ENCODE peak calls at places on chromosomes 1 and 21, in five cellular contexts. D is mammary epithelial cell, N is DND-41, Q is HCT116, B is A673. X is an unnamed sample.

GRCh38 chr1:19325368-19325957 is 13.3 kb downstream of the SLC66A1 start:
- DNase-seq in D (no peak), Q (no peak), B (no peak), N (no peak), X (no peak)

GRCh38 chr1:39859859-39860812 is 23.2 kb downstream of the TRIT1 start:
- DNase-seq in B (no peak), Q (no peak), N (no peak), D (no peak), X (no peak)

GRCh38 chr1:32702599-32703478 is at the start of gene SYNC:
- DNase-seq in Q (no peak), B (no peak), N (no peak), D (no peak), X (no peak)

GRCh38 chr1:234586304-234586703 is 23.7 kb downstream of the IRF2BP2 start:
- DNase-seq in D (no peak), Q (no peak), B (no peak), N (no peak), X (no peak)

GRCh38 chr21:36040389-36040788 is 19.9 kb downstream of the SETD4 start:
- DNase-seq in N (no peak), D (no peak), B (no peak), Q (no peak), X (no peak)

GRCh38 chr1:61436491-61437120 is 288.3 kb downstream of the TM2D1 start:
- DNase-seq in D (no peak), Q (no peak), B (no peak), N (no peak), X (no peak)

GRCh38 chr1:154937051-154937987 is 800 bp upstream of the PMVK start:
- DNase-seq in Q (peak; percentile 93), B (peak; percentile 94), D (peak; percentile 93), N (peak; percentile 86), X (peak; percentile 85)

GRCh38 chr1:148307583-148308185 is 155.6 kb upstream of the NBPF11 start:
- DNase-seq in D (no peak), Q (no peak), N (no peak), B (no peak), X (no peak)

GRCh38 chr21:35428041-35428400 is 378.9 kb upstream of the RUNX1 start:
- DNase-seq in B (no peak), Q (no peak), D (no peak), N (no peak), X (no peak)

GRCh38 chr1:1947493-1947892 is 28.4 kb upstream of the TMEM52 start:
- DNase-seq in N (no peak), D (no peak), B (no peak), Q (no peak), X (no peak)

GRCh38 chr1:178133291-178133989 is 39.5 kb downstream of the RASAL2 start:
- DNase-seq in Q (no peak), N (no peak), B (no peak), D (no peak), X (no peak)

DNA sequence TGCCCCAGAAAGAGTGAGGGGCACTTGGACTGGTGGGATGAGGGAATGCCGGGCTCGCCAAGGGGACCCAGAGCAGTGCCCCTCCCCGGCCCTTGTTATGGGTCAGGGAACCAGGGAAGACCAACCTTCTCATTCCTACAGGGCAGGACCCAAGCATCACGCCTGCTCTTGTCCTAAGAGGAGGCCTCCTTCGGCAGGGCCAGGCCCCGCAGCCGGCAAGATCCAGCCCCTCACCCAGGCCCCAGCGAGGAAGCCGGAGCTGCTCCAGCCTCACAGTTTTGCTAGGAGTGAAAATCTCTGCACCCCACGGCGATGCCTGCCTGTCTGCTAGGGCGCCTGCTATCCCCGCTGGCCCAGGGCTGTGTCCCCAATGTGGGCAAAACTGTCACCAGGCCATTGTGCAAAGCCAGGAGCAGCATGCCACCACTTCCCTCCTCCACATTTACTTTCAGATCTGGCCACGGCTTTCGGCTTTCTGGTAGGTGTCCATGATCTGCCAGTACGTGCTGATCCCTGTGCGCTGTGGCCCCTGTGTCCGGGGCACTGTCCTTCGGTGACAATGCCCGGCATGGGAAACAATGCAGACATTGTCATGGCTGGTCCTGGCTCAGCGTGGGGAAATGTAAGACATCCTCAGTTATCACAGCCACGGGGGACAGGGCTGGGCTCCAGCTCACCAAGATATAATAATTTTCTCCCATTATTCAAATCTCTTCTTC is 9.6 kb downstream of the ACTRT2 start:
- DNase-seq in B (no peak), N (no peak), Q (no peak), D (no peak), X (no peak)
- H3K9me3 ChIP-seq in B (no peaks in the 10 kb centered on the region), N (peaks cover 2% of the 10 kb centered on the region), Q (no peaks in the 10 kb centered on the region), D (peaks cover 34% of the 10 kb centered on the region), X (no peaks in the 10 kb centered on the region)

GRCh38 chr21:15195104-15195503 is 130.3 kb upstream of the NRIP1 start:
- DNase-seq in D (no peak), N (no peak), Q (no peak), B (no peak), X (no peak)
- TF ChIP-seq EZH2 in D (no peak), N (no peak), Q (no peak), B (no peak), X (no peak)

GRCh38 chr1:172360511-172360910 is 60.0 kb upstream of the C1orf105 start:
- DNase-seq in Q (no peak), N (no peak), B (peak; percentile 58), D (peak; percentile 33), X (no peak)
- H3K27ac ChIP-seq in Q (no peak overlapping the region), N (no peak overlapping the region), B (peak overlapping the region; percentile 87), D (peak overlapping the region; percentile 76), X (no peak overlapping the region)

GRCh38 chr1:4109626-4109940 is 209.5 kb upstream of the C1orf174 start:
- DNase-seq in Q (no peak), N (no peak), B (no peak), D (no peak), X (no peak)
- H3K9me3 ChIP-seq in Q (no peaks in the 10 kb centered on the region), N (no peaks in the 10 kb centered on the region), B (no peaks in the 10 kb centered on the region), D (peaks cover 19% of the 10 kb centered on the region), X (no peaks in the 10 kb centered on the region)

DNA sequence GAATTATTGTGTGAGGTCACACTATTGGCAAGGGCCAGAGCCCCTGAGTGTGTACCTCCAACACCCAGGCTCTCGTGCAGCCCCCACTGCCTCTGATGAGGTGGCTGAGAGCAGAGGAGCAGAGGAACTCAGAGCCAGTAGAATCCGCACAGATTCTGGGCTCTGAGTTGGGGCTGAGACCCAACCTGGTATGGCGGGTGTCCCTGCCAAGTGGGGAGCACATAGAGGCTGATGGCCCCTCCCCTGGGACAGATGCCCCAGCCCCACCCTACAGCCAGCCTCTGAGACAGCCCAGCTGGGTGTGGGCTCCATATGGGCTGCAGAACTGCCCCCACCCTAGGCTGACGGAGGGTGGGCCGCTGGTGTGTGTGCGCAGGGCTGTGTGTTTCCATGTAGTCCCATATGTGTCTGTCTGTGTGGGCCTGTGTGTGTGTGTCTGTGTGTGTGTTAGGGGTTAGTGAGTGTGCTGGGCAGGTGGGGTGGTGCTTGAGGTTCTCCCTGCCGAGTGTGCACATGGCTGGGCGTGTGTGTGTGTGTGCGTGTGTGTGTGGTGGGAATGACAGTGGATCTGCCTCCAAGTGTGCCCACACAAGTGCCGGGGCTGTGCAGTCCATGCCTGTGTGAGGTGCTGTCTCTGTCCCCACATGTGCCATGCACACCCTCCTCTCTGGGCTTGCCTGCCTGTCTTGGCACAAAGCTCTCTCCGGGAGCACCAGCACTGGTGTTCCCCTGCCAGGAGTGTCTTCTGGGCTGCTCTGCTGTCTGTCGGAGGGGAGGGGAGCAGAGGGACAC is 24.4 kb downstream of the FOXO6 start:
- DNase-seq in N (no peak), D (no peak), B (no peak), Q (no peak), X (no peak)
- TF ChIP-seq EZH2 in N (no peak), D (no peak), B (no peak), Q (no peak), X (no peak)

GRCh38 chr1:110186558-110186957 is 23.6 kb upstream of the KCNC4 start:
- DNase-seq in N (no peak), D (no peak), Q (no peak), B (no peak), X (no peak)
- H3K27ac ChIP-seq in N (no peak overlapping the region), D (no peak overlapping the region), Q (no peak overlapping the region), B (no peak overlapping the region), X (no peak overlapping the region)

GRCh38 chr1:244647819-244648218 is 5.1 kb upstream of the DESI2 start:
- DNase-seq in Q (no peak), B (no peak), N (no peak), D (no peak), X (no peak)
- H3K9me3 ChIP-seq in Q (no peaks in the 10 kb centered on the region), B (no peaks in the 10 kb centered on the region), N (no peaks in the 10 kb centered on the region), D (no peaks in the 10 kb centered on the region), X (no peaks in the 10 kb centered on the region)

GRCh38 chr1:23799570-23800395 is 771 bp downstream of the GALE start:
- DNase-seq in D (peak; percentile 92), B (no peak), Q (peak; percentile 77), N (no peak), X (no peak)

GRCh38 chr1:23799255-23799569 is 1.3 kb downstream of the GALE start:
- DNase-seq in B (no peak), D (no peak), N (no peak), Q (no peak), X (no peak)

GRCh38 chr1:23800396-23801337 is at the start of gene GALE:
- DNase-seq in N (peak; percentile 98), B (peak; percentile 98), D (peak; percentile 94), Q (peak; percentile 86), X (peak; percentile 70)

GRCh38 chr1:23801876-23802275 is 1.3 kb upstream of the GALE start:
- DNase-seq in B (no peak), D (no peak), N (no peak), Q (no peak), X (no peak)

GRCh38 chr1:23801338-23801748 is 789 bp upstream of the GALE start:
- DNase-seq in B (no peak), Q (no peak), N (no peak), D (no peak), X (no peak)
- TF ChIP-seq EZH2 in B (no peak), Q (no peak), N (no peak), D (no peak), X (no peak)

GRCh38 chr1:7663451-7664146 is 107.5 kb upstream of the VAMP3 start:
- DNase-seq in Q (no peak), B (no peak), D (no peak), N (no peak), X (no peak)
- H3K27ac ChIP-seq in Q (no peak overlapping the region), B (no peak overlapping the region), D (no peak overlapping the region), N (no peak overlapping the region), X (no peak overlapping the region)